ENCODE peak calls at places on chromosomes 16 and 17, in four cellular contexts. A, N, W and T are unnamed samples.
A peak's percentile ranks its signal among the peaks of the same experiment; 100 is the strongest.

GRCh38 chr16:48605518-48606110 is 4.4 kb downstream of the N4BP1 start:
- DNase-seq in N (no peak), A (no peak), W (no peak), T (no peak)

GRCh38 chr17:511833-512251 is 159.2 kb upstream of the RPH3AL start:
- DNase-seq in N (no peak), A (peak; percentile 68), W (no peak), T (no peak)

GRCh38 chr16:24801761-24802302 is 43.9 kb upstream of the SLC5A11 start:
- DNase-seq in A (no peak), N (no peak), W (no peak), T (no peak)

GRCh38 chr17:55576237-55576998 is 65.2 kb upstream of the SMIM36 start:
- DNase-seq in W (no peak), A (peak; percentile 85), N (no peak), T (no peak)

GRCh38 chr17:15185625-15185991 is 79.5 kb downstream of the PMP22 start:
- DNase-seq in A (no peak), W (no peak), N (no peak), T (no peak)

GRCh38 chr17:67477687-67478086 is 100.6 kb downstream of the PITPNC1 start:
- DNase-seq in N (peak; percentile 57), W (no peak), A (peak; percentile 93), T (no peak)

GRCh38 chr17:28763804-28764266 is 20.0 kb downstream of the TRAF4 start:
- DNase-seq in N (peak; percentile 70), A (peak; percentile 88), W (no peak), T (peak; percentile 64)

GRCh38 chr16:411576-412265 is 10.0 kb downstream of the DECR2 start:
- DNase-seq in W (no peak), A (no peak), N (no peak), T (no peak)

GRCh38 chr17:2105663-2106062 is 50.8 kb downstream of the HIC1 start:
- DNase-seq in W (no peak), N (no peak), A (no peak), T (no peak)

GRCh38 chr16:67247698-67248400 is 568 bp upstream of the FHOD1 start:
- DNase-seq in W (no peak), A (peak; percentile 49), N (no peak), T (no peak)

GRCh38 chr16:10318798-10319500 is 66.9 kb upstream of the ATF7IP2 start:
- DNase-seq in A (no peak), N (no peak), W (no peak), T (no peak)

GRCh38 chr17:77318491-77319210 is 177.9 kb downstream of the SEC14L1 start:
- DNase-seq in A (peak; percentile 49), N (no peak), W (no peak), T (no peak)

GRCh38 chr16:7742626-7743025 is 410.0 kb downstream of the RBFOX1 start:
- DNase-seq in A (no peak), N (no peak), W (no peak), T (no peak)

GRCh38 chr16:20191566-20191965 is 117.9 kb upstream of the GPR139 start:
- DNase-seq in A (no peak), N (no peak), W (no peak), T (no peak)

GRCh38 chr17:41367426-41368075 is 2.1 kb downstream of the KRT33B start:
- DNase-seq in N (no peak), A (peak; percentile 79), W (no peak), T (no peak)